ENCODE peak calls at places on chromosomes 12 and 14, in four cellular contexts. J is stomach, T is glutamatergic neuron, M is spleen. L is an unnamed sample.

GRCh38 chr14:68664225-68664681 is 128.6 kb downstream of the ZFP36L1 start:
- DNase-seq in J (no peak), T (no peak), M (no peak), L (no peak)

GRCh38 chr14:44372807-44373497 is 134.1 kb downstream of the FSCB start:
- DNase-seq in J (no peak), T (no peak), M (no peak), L (no peak)

GRCh38 chr12:121784460-121784859 is 9.0 kb downstream of the RHOF start:
- DNase-seq in J (no peak), T (no peak), M (no peak), L (no peak)

GRCh38 chr12:27940245-27940644 is 32.3 kb downstream of the PTHLH start:
- DNase-seq in J (no peak), T (no peak), M (no peak), L (no peak)

GRCh38 chr14:41549821-41550597 is 56.7 kb upstream of the LRFN5 start:
- DNase-seq in J (no peak), T (no peak), M (no peak), L (no peak)

GRCh38 chr14:55366271-55366670 is 45.4 kb downstream of the ATG14 start:
- DNase-seq in J (no peak), T (no peak), M (no peak), L (no peak)

GRCh38 chr12:12081836-12082497 is 11.2 kb downstream of the BCL2L14 start:
- DNase-seq in J (no peak), T (no peak), M (no peak), L (no peak)

GRCh38 chr14:101733211-101733610 is 28.3 kb upstream of the PPP2R5C start:
- DNase-seq in J (no peak), T (no peak), M (no peak), L (no peak)

GRCh38 chr14:49641697-49642129 is 6.7 kb upstream of the DNAAF2 start:
- DNase-seq in J (peak), T (no peak), M (no peak), L (no peak)

GRCh38 chr12:115305275-115305674 is 621.3 kb upstream of the TBX3 start:
- DNase-seq in J (no peak), T (no peak), M (no peak), L (no peak)

GRCh38 chr14:80055912-80056801 is 155.1 kb downstream of the DIO2 start:
- DNase-seq in J (peak), T (peak), M (no peak), L (peak)

GRCh38 chr14:53949201-53949600 is 7.4 kb downstream of the BMP4 start:
- DNase-seq in J (no peak), T (no peak), M (no peak), L (no peak)

GRCh38 chr12:93565760-93566159 is 6.7 kb upstream of the SOCS2 start:
- DNase-seq in J (no peak), T (no peak), M (no peak), L (no peak)

GRCh38 chr12:4984344-4984743 is 59.3 kb upstream of the KCNA5 start:
- DNase-seq in J (no peak), T (no peak), M (no peak), L (no peak)

GRCh38 chr12:63982787-63983186 is 138.3 kb downstream of the SRGAP1 start:
- DNase-seq in J (no peak), T (no peak), M (no peak), L (no peak)

GRCh38 chr12:100913872-100914600 is 119.5 kb downstream of the ANO4 start:
- DNase-seq in J (no peak), T (no peak), M (no peak), L (no peak)

GRCh38 chr14:105894125-105894977 is 368.0 kb downstream of the TMEM121 start:
- DNase-seq in J (no peak), T (no peak), M (peak), L (no peak)

GRCh38 chr12:111238075-111238734 is 130.7 kb downstream of the PHETA1 start:
- DNase-seq in J (no peak), T (no peak), M (no peak), L (no peak)

GRCh38 chr12:92414383-92415065 is 268.9 kb upstream of the BTG1 start:
- DNase-seq in J (no peak), T (no peak), M (no peak), L (no peak)

GRCh38 chr14:70020350-70021170 is 141.3 kb downstream of the SMOC1 start:
- DNase-seq in J (no peak), T (no peak), M (no peak), L (no peak)

GRCh38 chr14:102280376-102280962 is 24.5 kb downstream of the MOK start:
- DNase-seq in J (no peak), T (no peak), M (no peak), L (no peak)

GRCh38 chr12:121916719-121917118 is 1.7 kb upstream of the CFAP251 start:
- DNase-seq in J (no peak), T (peak), M (no peak), L (peak)

GRCh38 chr12:31220061-31220460 is 105.9 kb downstream of the SINHCAF start:
- DNase-seq in J (no peak), T (no peak), M (no peak), L (no peak)

GRCh38 chr14:53265025-53265424 is 111.9 kb upstream of the DDHD1 start:
- DNase-seq in J (no peak), T (no peak), M (no peak), L (no peak)

GRCh38 chr12:96749978-96750377 is 157.1 kb upstream of the NEDD1 start:
- DNase-seq in J (no peak), T (no peak), M (no peak), L (no peak)

GRCh38 chr14:37051153-37051552 is 121.3 kb downstream of the SLC25A21 start:
- DNase-seq in J (no peak), T (no peak), M (no peak), L (no peak)

GRCh38 chr14:37048666-37049071 is 123.7 kb downstream of the SLC25A21 start:
- DNase-seq in J (no peak), T (no peak), M (no peak), L (no peak)

GRCh38 chr14:37047226-37047625 is 125.2 kb downstream of the SLC25A21 start:
- DNase-seq in J (no peak), T (no peak), M (no peak), L (no peak)

GRCh38 chr14:37045340-37046061 is 126.9 kb downstream of the SLC25A21 start:
- DNase-seq in J (no peak), T (no peak), M (no peak), L (no peak)

GRCh38 chr14:37047996-37048395 is 124.4 kb downstream of the SLC25A21 start:
- DNase-seq in J (no peak), T (no peak), M (no peak), L (no peak)
- TF ChIP-seq CTCF in J (no peak), T (no peak), M (no peak), L (no peak)

GRCh38 chr12:81450920-81451739 is 308.0 kb downstream of the PPFIA2 start:
- DNase-seq in J (no peak), T (peak), M (no peak), L (peak)
- TF ChIP-seq CTCF in J (peak), T (peak), M (peak), L (peak)

GRCh38 chr14:85532570-85532969 is 2.6 kb downstream of the FLRT2 start:
- DNase-seq in J (no peak), T (no peak), M (no peak), L (no peak)

GRCh38 chr14:85532981-85533820 is 3.3 kb downstream of the FLRT2 start:
- DNase-seq in J (peak), T (peak), M (no peak), L (peak)

GRCh38 chr14:85530626-85531025 is 682 bp downstream of the FLRT2 start:
- DNase-seq in J (no peak), T (no peak), M (no peak), L (no peak)

GRCh38 chr14:85531141-85531593 is 1.2 kb downstream of the FLRT2 start:
- DNase-seq in J (peak), T (peak), M (peak), L (peak)

GRCh38 chr14:85531594-85532391 is 1.8 kb downstream of the FLRT2 start:
- DNase-seq in J (peak), T (peak), M (peak), L (peak)
- TF ChIP-seq CTCF in J (no peak), T (no peak), M (no peak), L (peak)

DNA sequence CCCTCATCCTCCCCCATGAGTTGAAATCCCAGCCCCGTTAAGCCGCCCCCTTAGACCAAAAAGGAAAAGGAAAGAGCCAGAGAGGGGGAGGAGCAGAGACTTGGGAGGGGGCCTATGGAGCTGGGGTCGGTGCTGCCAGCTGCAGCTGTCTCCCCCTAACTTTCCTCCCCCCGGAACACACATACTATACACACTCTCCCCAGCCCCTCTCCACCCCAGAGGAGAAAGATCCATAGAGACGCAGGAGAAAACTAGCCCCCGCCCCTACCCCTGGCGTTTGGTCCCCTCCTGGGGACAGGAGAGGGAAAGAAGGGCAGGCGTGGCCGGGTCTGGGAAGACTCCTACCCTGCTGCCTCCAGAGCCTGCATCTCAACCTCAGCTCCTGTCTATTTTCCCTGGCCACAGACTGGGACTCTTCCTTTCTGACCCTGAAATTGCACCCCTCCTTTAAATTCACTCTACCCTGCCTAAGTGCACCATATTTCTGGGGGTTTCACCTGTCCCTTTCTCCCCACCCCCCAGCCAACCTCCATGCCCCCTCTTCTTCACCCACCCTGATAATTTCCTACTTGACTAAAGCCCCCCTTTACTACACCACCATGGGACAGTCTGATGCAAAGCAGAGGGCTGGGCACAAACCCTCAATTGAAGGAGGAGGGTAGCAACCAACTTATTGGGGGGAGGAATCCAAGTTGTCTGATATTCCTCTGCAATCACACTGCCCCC is 1.6 kb upstream of the HOXC9 start:
- DNase-seq in J (no peak), T (no peak), M (no peak), L (no peak)
- TF ChIP-seq CTCF in J (no peak), T (no peak), M (no peak), L (no peak)

DNA sequence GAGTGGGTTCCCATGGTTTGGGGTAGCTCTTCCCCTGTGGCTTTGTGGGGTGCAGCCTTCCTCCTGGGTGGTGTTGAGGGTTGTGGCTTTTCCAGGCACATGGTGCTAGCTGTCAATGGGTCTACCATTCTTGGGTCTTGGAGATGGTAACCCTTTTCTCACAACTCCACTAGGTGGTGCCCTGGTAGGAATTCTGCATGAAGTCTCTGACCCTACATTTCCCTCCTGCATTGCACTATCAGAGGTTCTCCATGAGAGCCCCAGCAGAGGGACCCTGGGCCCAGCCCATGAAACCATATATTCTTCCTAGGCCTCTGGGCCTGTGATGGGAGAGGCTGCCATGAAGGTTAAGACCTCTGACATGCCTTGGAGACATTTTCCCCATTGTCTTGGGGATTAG is 1093.3 kb downstream of the SLC16A7 start:
- DNase-seq in J (no peak), T (no peak), M (no peak), L (no peak)
- TF ChIP-seq CTCF in J (no peak), T (no peak), M (no peak), L (no peak)

GRCh38 chr14:61326149-61326548 is 4.8 kb downstream of the PRKCH start:
- DNase-seq in J (no peak), T (no peak), M (no peak), L (no peak)

GRCh38 chr14:61323970-61324369 is 2.6 kb downstream of the PRKCH start:
- DNase-seq in J (no peak), T (no peak), M (no peak), L (no peak)

GRCh38 chr14:61329478-61330051 is 8.2 kb downstream of the PRKCH start:
- DNase-seq in J (no peak), T (no peak), M (no peak), L (no peak)

GRCh38 chr14:61328629-61329262 is 7.4 kb downstream of the PRKCH start:
- DNase-seq in J (no peak), T (no peak), M (no peak), L (no peak)

GRCh38 chr14:61326847-61327246 is 5.5 kb downstream of the PRKCH start:
- DNase-seq in J (peak), T (no peak), M (peak), L (no peak)
- TF ChIP-seq CTCF in J (no peak), T (no peak), M (no peak), L (no peak)

GRCh38 chr14:90274808-90275454 is 18.6 kb downstream of the PSMC1 start:
- DNase-seq in J (no peak), T (no peak), M (no peak), L (no peak)

GRCh38 chr14:90274019-90274418 is 17.7 kb downstream of the PSMC1 start:
- DNase-seq in J (no peak), T (no peak), M (no peak), L (no peak)

GRCh38 chr14:90275455-90275814 is 19.1 kb downstream of the PSMC1 start:
- DNase-seq in J (no peak), T (no peak), M (no peak), L (no peak)

GRCh38 chr14:90273532-90273931 is 17.2 kb downstream of the PSMC1 start:
- DNase-seq in J (no peak), T (no peak), M (no peak), L (no peak)

DNA sequence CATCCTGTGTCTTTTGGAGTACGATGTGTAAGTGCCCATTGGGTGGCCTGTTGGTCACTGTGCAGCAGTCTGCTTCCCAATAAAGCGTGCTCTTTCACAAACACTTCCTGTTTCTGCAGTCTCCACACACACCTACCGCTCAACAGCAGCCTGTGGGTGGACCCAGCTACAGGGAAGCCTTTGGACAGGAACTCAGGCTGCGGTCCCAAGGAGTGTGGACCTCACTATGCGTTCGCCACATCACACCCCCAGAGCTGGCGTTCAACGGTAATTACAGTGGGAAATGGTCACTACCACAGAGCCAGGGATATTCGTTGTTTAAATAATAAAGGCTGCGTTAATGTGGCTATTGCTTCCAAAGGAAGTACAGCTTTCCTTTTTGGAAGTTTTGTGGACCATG is 16.2 kb downstream of the PSMC1 start:
- DNase-seq in J (no peak), T (no peak), M (no peak), L (no peak)
- TF ChIP-seq CTCF in J (no peak), T (no peak), M (no peak), L (no peak)

GRCh38 chr14:59428581-59429012 is 36.6 kb downstream of the GPR135 start:
- DNase-seq in J (no peak), T (no peak), M (no peak), L (no peak)
- TF ChIP-seq CTCF in J (no peak), T (no peak), M (no peak), L (no peak)

GRCh38 chr12:80472912-80473500 is 29.0 kb downstream of the PTPRQ start:
- DNase-seq in J (no peak), T (no peak), M (no peak), L (no peak)
- TF ChIP-seq CTCF in J (peak), T (peak), M (no peak), L (peak)